ENCODE peak calls at places on chromosomes 2 and 18, in eight cellular contexts. One of them, this sample, is unnamed.

GRCh38 chr2:119158563-119159347 is at the start of gene C1QL2:
- DNase-seq in fibroblast of lung: no peak
- DNase-seq in heart left ventricle: no peak
- DNase-seq in AG09309: no peak
- DNase-seq in astrocyte of the cerebellum: no peak
- DNase-seq in brain microvascular endothelial cell: no peak
- DNase-seq in Panc1: no peak
- DNase-seq in stomach: no peak
- DNase-seq in this sample: no peak

GRCh38 chr18:46715062-46715461 is 41.8 kb downstream of the ST8SIA5 start:
- DNase-seq in fibroblast of lung: no peak
- DNase-seq in Panc1: no peak
- DNase-seq in stomach: no peak
- DNase-seq in brain microvascular endothelial cell: no peak
- DNase-seq in heart left ventricle: no peak
- DNase-seq in astrocyte of the cerebellum: no peak
- DNase-seq in AG09309: no peak
- DNase-seq in this sample: no peak

GRCh38 chr18:48002933-48003365 is 72.5 kb upstream of the SMAD2 start:
- DNase-seq in fibroblast of lung: peak
- DNase-seq in stomach: peak
- DNase-seq in Panc1: peak
- DNase-seq in brain microvascular endothelial cell: peak
- DNase-seq in heart left ventricle: peak
- DNase-seq in astrocyte of the cerebellum: peak
- DNase-seq in AG09309: peak
- DNase-seq in this sample: no peak

GRCh38 chr2:138922973-138923563 is 142.9 kb upstream of the NXPH2 start:
- DNase-seq in heart left ventricle: no peak
- DNase-seq in astrocyte of the cerebellum: peak
- DNase-seq in Panc1: peak
- DNase-seq in AG09309: no peak
- DNase-seq in stomach: no peak
- DNase-seq in brain microvascular endothelial cell: no peak
- DNase-seq in fibroblast of lung: peak
- DNase-seq in this sample: no peak

GRCh38 chr2:134892282-134893054 is 26.2 kb upstream of the CCNT2 start:
- DNase-seq in astrocyte of the cerebellum: no peak
- DNase-seq in heart left ventricle: no peak
- DNase-seq in stomach: no peak
- DNase-seq in fibroblast of lung: no peak
- DNase-seq in Panc1: no peak
- DNase-seq in brain microvascular endothelial cell: no peak
- DNase-seq in AG09309: no peak
- DNase-seq in this sample: no peak

GRCh38 chr2:240922982-240923537 is 16.9 kb downstream of the CROCC2 start:
- DNase-seq in stomach: peak
- DNase-seq in Panc1: no peak
- DNase-seq in AG09309: no peak
- DNase-seq in brain microvascular endothelial cell: no peak
- DNase-seq in astrocyte of the cerebellum: no peak
- DNase-seq in fibroblast of lung: peak
- DNase-seq in heart left ventricle: peak
- DNase-seq in this sample: no peak

GRCh38 chr2:198129609-198130008 is 325.2 kb downstream of the PLCL1 start:
- DNase-seq in astrocyte of the cerebellum: no peak
- DNase-seq in brain microvascular endothelial cell: no peak
- DNase-seq in AG09309: no peak
- DNase-seq in heart left ventricle: no peak
- DNase-seq in fibroblast of lung: no peak
- DNase-seq in stomach: no peak
- DNase-seq in Panc1: no peak
- DNase-seq in this sample: no peak

GRCh38 chr2:104848526-104848925 is 5.4 kb upstream of the POU3F3 start:
- DNase-seq in fibroblast of lung: peak
- DNase-seq in Panc1: no peak
- DNase-seq in brain microvascular endothelial cell: no peak
- DNase-seq in stomach: no peak
- DNase-seq in AG09309: no peak
- DNase-seq in astrocyte of the cerebellum: no peak
- DNase-seq in heart left ventricle: no peak
- DNase-seq in this sample: no peak

GRCh38 chr2:109715302-109715937 is 78.7 kb upstream of the RGPD5 start:
- DNase-seq in fibroblast of lung: peak
- DNase-seq in stomach: peak
- DNase-seq in brain microvascular endothelial cell: no peak
- DNase-seq in Panc1: no peak
- DNase-seq in AG09309: no peak
- DNase-seq in astrocyte of the cerebellum: no peak
- DNase-seq in heart left ventricle: no peak
- DNase-seq in this sample: no peak

GRCh38 chr2:241173557-241173956 is 14.9 kb upstream of the ANO7 start:
- DNase-seq in fibroblast of lung: no peak
- DNase-seq in stomach: no peak
- DNase-seq in Panc1: no peak
- DNase-seq in brain microvascular endothelial cell: no peak
- DNase-seq in AG09309: no peak
- DNase-seq in heart left ventricle: no peak
- DNase-seq in astrocyte of the cerebellum: no peak
- DNase-seq in this sample: no peak

GRCh38 chr2:237921967-237922492 is 44.8 kb upstream of the UBE2F start:
- DNase-seq in brain microvascular endothelial cell: no peak
- DNase-seq in heart left ventricle: no peak
- DNase-seq in Panc1: no peak
- DNase-seq in stomach: no peak
- DNase-seq in AG09309: no peak
- DNase-seq in fibroblast of lung: no peak
- DNase-seq in astrocyte of the cerebellum: no peak
- DNase-seq in this sample: no peak

GRCh38 chr2:237923507-237924163 is 43.2 kb upstream of the UBE2F start:
- DNase-seq in Panc1: peak
- DNase-seq in brain microvascular endothelial cell: peak
- DNase-seq in fibroblast of lung: peak
- DNase-seq in astrocyte of the cerebellum: no peak
- DNase-seq in AG09309: no peak
- DNase-seq in stomach: peak
- DNase-seq in heart left ventricle: peak
- DNase-seq in this sample: peak

GRCh38 chr2:237920673-237921072 is 46.1 kb upstream of the UBE2F start:
- DNase-seq in stomach: no peak
- DNase-seq in heart left ventricle: no peak
- DNase-seq in fibroblast of lung: no peak
- DNase-seq in AG09309: no peak
- DNase-seq in astrocyte of the cerebellum: no peak
- DNase-seq in Panc1: no peak
- DNase-seq in brain microvascular endothelial cell: no peak
- DNase-seq in this sample: no peak

GRCh38 chr2:237924164-237924534 is 42.7 kb upstream of the UBE2F start:
- DNase-seq in Panc1: no peak
- DNase-seq in brain microvascular endothelial cell: no peak
- DNase-seq in heart left ventricle: no peak
- DNase-seq in stomach: no peak
- DNase-seq in fibroblast of lung: no peak
- DNase-seq in astrocyte of the cerebellum: no peak
- DNase-seq in AG09309: no peak
- DNase-seq in this sample: no peak

DNA sequence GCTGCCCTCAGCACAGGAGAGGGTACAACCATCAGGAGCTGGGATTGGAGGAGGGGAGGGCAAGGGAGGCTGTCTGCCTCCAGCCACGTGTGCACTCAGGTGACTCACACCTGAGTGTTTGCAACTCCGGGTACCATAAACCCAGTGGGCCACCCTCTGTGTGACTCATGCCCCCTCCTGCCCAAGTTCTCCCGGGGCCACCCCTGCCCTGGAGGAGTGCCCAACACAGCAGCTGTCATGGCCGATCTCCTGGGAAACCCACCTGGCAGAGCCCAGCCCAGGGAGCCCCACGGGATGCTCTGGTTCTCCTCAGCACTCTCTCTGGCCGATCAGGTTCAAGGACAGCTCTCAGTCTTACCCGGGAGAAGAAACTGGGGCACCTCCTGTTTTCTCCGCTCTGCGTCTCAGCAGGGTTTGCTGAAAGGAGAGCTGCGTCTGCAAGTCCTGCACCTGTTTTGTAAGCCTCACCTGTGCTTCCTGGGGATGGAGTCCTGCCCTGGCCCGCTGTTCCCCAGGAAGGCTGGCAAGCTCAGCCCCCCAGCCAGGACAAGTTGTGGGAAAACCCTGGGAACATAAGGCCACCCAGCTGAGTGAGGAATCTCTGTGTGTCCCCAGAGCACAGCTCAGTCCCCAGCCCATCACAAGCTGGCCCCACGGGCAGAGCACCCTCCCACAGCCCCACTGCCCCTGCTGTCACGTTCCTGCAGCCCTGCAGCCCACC is 44.0 kb upstream of the UBE2F start:
- DNase-seq in brain microvascular endothelial cell: no peak
- DNase-seq in AG09309: no peak
- DNase-seq in fibroblast of lung: no peak
- DNase-seq in stomach: no peak
- DNase-seq in Panc1: no peak
- DNase-seq in heart left ventricle: no peak
- DNase-seq in astrocyte of the cerebellum: no peak
- DNase-seq in this sample: no peak
- H3K4me3 ChIP-seq in brain microvascular endothelial cell: no peak
- H3K4me3 ChIP-seq in AG09309: no peak
- H3K4me3 ChIP-seq in fibroblast of lung: no peak
- H3K4me3 ChIP-seq in stomach: no peak
- H3K4me3 ChIP-seq in Panc1: peak
- H3K4me3 ChIP-seq in heart left ventricle: no peak
- H3K4me3 ChIP-seq in astrocyte of the cerebellum: no peak
- H3K4me3 ChIP-seq in this sample: no peak

DNA sequence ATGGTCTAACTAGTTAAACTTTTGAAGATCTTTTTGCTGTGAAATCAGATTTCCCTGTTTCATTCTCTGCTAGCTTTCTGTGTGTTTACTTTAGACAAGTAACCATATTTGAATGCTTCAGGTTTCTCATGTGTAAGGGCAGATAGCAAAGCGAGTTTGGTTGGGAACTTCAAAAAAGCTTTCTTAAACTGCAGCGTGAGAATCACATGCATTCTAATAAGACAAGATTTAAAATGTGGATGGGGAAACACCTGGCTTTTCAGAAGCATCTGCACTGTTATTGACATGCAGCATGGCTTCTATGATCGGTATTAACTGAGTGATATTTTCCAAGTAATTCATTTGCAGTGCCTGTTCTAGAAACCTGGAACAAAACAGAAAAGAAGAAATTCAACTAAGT is 119.3 kb downstream of the ABCA12 start:
- DNase-seq in heart left ventricle: no peak
- DNase-seq in AG09309: no peak
- DNase-seq in astrocyte of the cerebellum: no peak
- DNase-seq in stomach: no peak
- DNase-seq in Panc1: no peak
- DNase-seq in brain microvascular endothelial cell: no peak
- DNase-seq in fibroblast of lung: no peak
- DNase-seq in this sample: no peak
- H3K4me3 ChIP-seq in heart left ventricle: no peak
- H3K4me3 ChIP-seq in AG09309: no peak
- H3K4me3 ChIP-seq in astrocyte of the cerebellum: no peak
- H3K4me3 ChIP-seq in stomach: no peak
- H3K4me3 ChIP-seq in Panc1: no peak
- H3K4me3 ChIP-seq in brain microvascular endothelial cell: no peak
- H3K4me3 ChIP-seq in fibroblast of lung: no peak
- H3K4me3 ChIP-seq in this sample: no peak

GRCh38 chr18:22170421-22171262 is 1.3 kb downstream of the GATA6 start:
- DNase-seq in fibroblast of lung: peak
- DNase-seq in Panc1: no peak
- DNase-seq in astrocyte of the cerebellum: no peak
- DNase-seq in brain microvascular endothelial cell: peak
- DNase-seq in AG09309: no peak
- DNase-seq in heart left ventricle: peak
- DNase-seq in stomach: no peak
- DNase-seq in this sample: peak

GRCh38 chr18:22171263-22171838 is 2.0 kb downstream of the GATA6 start:
- DNase-seq in astrocyte of the cerebellum: no peak
- DNase-seq in heart left ventricle: no peak
- DNase-seq in Panc1: no peak
- DNase-seq in AG09309: no peak
- DNase-seq in fibroblast of lung: no peak
- DNase-seq in stomach: no peak
- DNase-seq in brain microvascular endothelial cell: no peak
- DNase-seq in this sample: no peak

GRCh38 chr18:22172594-22173049 is 3.2 kb downstream of the GATA6 start:
- DNase-seq in Panc1: no peak
- DNase-seq in brain microvascular endothelial cell: no peak
- DNase-seq in AG09309: no peak
- DNase-seq in astrocyte of the cerebellum: no peak
- DNase-seq in heart left ventricle: no peak
- DNase-seq in stomach: no peak
- DNase-seq in fibroblast of lung: no peak
- DNase-seq in this sample: no peak

GRCh38 chr18:22173221-22173927 is 4.0 kb downstream of the GATA6 start:
- DNase-seq in AG09309: no peak
- DNase-seq in fibroblast of lung: no peak
- DNase-seq in brain microvascular endothelial cell: no peak
- DNase-seq in Panc1: no peak
- DNase-seq in stomach: no peak
- DNase-seq in astrocyte of the cerebellum: no peak
- DNase-seq in heart left ventricle: no peak
- DNase-seq in this sample: no peak

GRCh38 chr18:22171839-22172582 is 2.6 kb downstream of the GATA6 start:
- DNase-seq in heart left ventricle: no peak
- DNase-seq in AG09309: no peak
- DNase-seq in Panc1: no peak
- DNase-seq in stomach: no peak
- DNase-seq in astrocyte of the cerebellum: no peak
- DNase-seq in fibroblast of lung: no peak
- DNase-seq in brain microvascular endothelial cell: no peak
- DNase-seq in this sample: no peak
- H3K4me3 ChIP-seq in heart left ventricle: peak
- H3K4me3 ChIP-seq in AG09309: peak
- H3K4me3 ChIP-seq in Panc1: no peak
- H3K4me3 ChIP-seq in stomach: peak
- H3K4me3 ChIP-seq in astrocyte of the cerebellum: peak
- H3K4me3 ChIP-seq in fibroblast of lung: peak
- H3K4me3 ChIP-seq in brain microvascular endothelial cell: peak
- H3K4me3 ChIP-seq in this sample: peak

GRCh38 chr2:24045511-24046508 is 1.4 kb downstream of the WDCP start:
- DNase-seq in brain microvascular endothelial cell: no peak
- DNase-seq in AG09309: no peak
- DNase-seq in heart left ventricle: no peak
- DNase-seq in fibroblast of lung: no peak
- DNase-seq in stomach: no peak
- DNase-seq in Panc1: no peak
- DNase-seq in astrocyte of the cerebellum: no peak
- DNase-seq in this sample: no peak
- H3K4me3 ChIP-seq in brain microvascular endothelial cell: peak
- H3K4me3 ChIP-seq in AG09309: peak
- H3K4me3 ChIP-seq in heart left ventricle: no peak
- H3K4me3 ChIP-seq in fibroblast of lung: peak
- H3K4me3 ChIP-seq in stomach: peak
- H3K4me3 ChIP-seq in Panc1: peak
- H3K4me3 ChIP-seq in astrocyte of the cerebellum: peak
- H3K4me3 ChIP-seq in this sample: peak

GRCh38 chr18:58886864-58887612 is 22.4 kb downstream of the ZNF532 start:
- DNase-seq in AG09309: no peak
- DNase-seq in brain microvascular endothelial cell: no peak
- DNase-seq in astrocyte of the cerebellum: no peak
- DNase-seq in heart left ventricle: no peak
- DNase-seq in Panc1: no peak
- DNase-seq in stomach: no peak
- DNase-seq in fibroblast of lung: no peak
- DNase-seq in this sample: no peak
- H3K4me3 ChIP-seq in AG09309: no peak
- H3K4me3 ChIP-seq in brain microvascular endothelial cell: no peak
- H3K4me3 ChIP-seq in astrocyte of the cerebellum: no peak
- H3K4me3 ChIP-seq in heart left ventricle: no peak
- H3K4me3 ChIP-seq in Panc1: peak
- H3K4me3 ChIP-seq in stomach: no peak
- H3K4me3 ChIP-seq in fibroblast of lung: peak
- H3K4me3 ChIP-seq in this sample: no peak

GRCh38 chr2:974454-974853 is 23.8 kb downstream of the SNTG2 start:
- DNase-seq in astrocyte of the cerebellum: no peak
- DNase-seq in Panc1: no peak
- DNase-seq in fibroblast of lung: no peak
- DNase-seq in brain microvascular endothelial cell: peak
- DNase-seq in heart left ventricle: no peak
- DNase-seq in AG09309: no peak
- DNase-seq in stomach: no peak
- DNase-seq in this sample: no peak
- H3K4me3 ChIP-seq in astrocyte of the cerebellum: no peak
- H3K4me3 ChIP-seq in Panc1: no peak
- H3K4me3 ChIP-seq in fibroblast of lung: no peak
- H3K4me3 ChIP-seq in brain microvascular endothelial cell: no peak
- H3K4me3 ChIP-seq in heart left ventricle: no peak
- H3K4me3 ChIP-seq in AG09309: no peak
- H3K4me3 ChIP-seq in stomach: no peak
- H3K4me3 ChIP-seq in this sample: no peak